ENCODE peak calls at places on chromosome 16, in ten cellular contexts. H, Z, F, N, X, R, B, E, W and K are unnamed samples.

GRCh38 chr16:74807052-74807646 is 32.5 kb upstream of the FA2H start:
- DNase-seq in H (no peak), Z (no peak), F (no peak), N (no peak), X (no peak), R (no peak), B (no peak), E (no peak), W (no peak), K (no peak)

GRCh38 chr16:23469814-23470213 is 16.8 kb upstream of the COG7 start:
- DNase-seq in H (peak; percentile 38), Z (peak; percentile 31), F (peak; percentile 54), N (no peak), X (no peak), R (no peak), B (no peak), E (no peak), W (no peak), K (no peak)

GRCh38 chr16:10220942-10221341 is 38.7 kb upstream of the GRIN2A start:
- DNase-seq in H (no peak), Z (no peak), F (no peak), N (no peak), X (no peak), R (no peak), B (no peak), E (no peak), W (no peak), K (no peak)

GRCh38 chr16:50526796-50527195 is 21.4 kb upstream of the NKD1 start:
- DNase-seq in H (no peak), Z (peak; percentile 50), F (peak; percentile 0), N (no peak), X (no peak), R (no peak), B (no peak), E (no peak), W (no peak), K (no peak)

GRCh38 chr16:65121870-65122723 is at the start of gene CDH11:
- DNase-seq in H (no peak), Z (peak; percentile 85), F (peak; percentile 38), N (peak; percentile 78), X (peak; percentile 49), R (no peak), B (peak; percentile 92), E (peak; percentile 25), W (no peak), K (peak; percentile 41)

GRCh38 chr16:68737046-68737729 is at the start of gene CDH1:
- DNase-seq in H (no peak), Z (peak; percentile 79), F (no peak), N (no peak), X (peak; percentile 93), R (no peak), B (peak; percentile 36), E (peak; percentile 97), W (peak; percentile 88), K (no peak)

GRCh38 chr16:1884155-1884760 is 12.3 kb upstream of the MEIOB start:
- DNase-seq in H (peak; percentile 71), Z (no peak), F (no peak), N (no peak), X (no peak), R (peak; percentile 63), B (no peak), E (no peak), W (no peak), K (no peak)

GRCh38 chr16:85622683-85623082 is 9.6 kb downstream of the GSE1 start:
- DNase-seq in H (no peak), Z (no peak), F (no peak), N (no peak), X (no peak), R (no peak), B (no peak), E (no peak), W (no peak), K (no peak)

GRCh38 chr16:15993946-15994665 is 44.7 kb downstream of the ABCC1 start:
- DNase-seq in H (no peak), Z (no peak), F (no peak), N (no peak), X (no peak), R (no peak), B (no peak), E (no peak), W (no peak), K (no peak)

GRCh38 chr16:14405611-14406537 is 224.2 kb downstream of the PARN start:
- DNase-seq in H (peak; percentile 59), Z (no peak), F (peak; percentile 40), N (peak; percentile 67), X (peak; percentile 66), R (peak; percentile 90), B (peak; percentile 36), E (peak; percentile 33), W (peak; percentile 78), K (no peak)
- H3K27ac ChIP-seq in H (peak overlapping the region; percentile 99), Z (peak overlapping the region; percentile 26), F (no peak overlapping the region), N (no peak overlapping the region), X (no peak overlapping the region), R (peak overlapping the region; percentile 77), B (no peak overlapping the region), E (no peak overlapping the region), W (peak overlapping the region; percentile 82), K (no peak overlapping the region)

DNA sequence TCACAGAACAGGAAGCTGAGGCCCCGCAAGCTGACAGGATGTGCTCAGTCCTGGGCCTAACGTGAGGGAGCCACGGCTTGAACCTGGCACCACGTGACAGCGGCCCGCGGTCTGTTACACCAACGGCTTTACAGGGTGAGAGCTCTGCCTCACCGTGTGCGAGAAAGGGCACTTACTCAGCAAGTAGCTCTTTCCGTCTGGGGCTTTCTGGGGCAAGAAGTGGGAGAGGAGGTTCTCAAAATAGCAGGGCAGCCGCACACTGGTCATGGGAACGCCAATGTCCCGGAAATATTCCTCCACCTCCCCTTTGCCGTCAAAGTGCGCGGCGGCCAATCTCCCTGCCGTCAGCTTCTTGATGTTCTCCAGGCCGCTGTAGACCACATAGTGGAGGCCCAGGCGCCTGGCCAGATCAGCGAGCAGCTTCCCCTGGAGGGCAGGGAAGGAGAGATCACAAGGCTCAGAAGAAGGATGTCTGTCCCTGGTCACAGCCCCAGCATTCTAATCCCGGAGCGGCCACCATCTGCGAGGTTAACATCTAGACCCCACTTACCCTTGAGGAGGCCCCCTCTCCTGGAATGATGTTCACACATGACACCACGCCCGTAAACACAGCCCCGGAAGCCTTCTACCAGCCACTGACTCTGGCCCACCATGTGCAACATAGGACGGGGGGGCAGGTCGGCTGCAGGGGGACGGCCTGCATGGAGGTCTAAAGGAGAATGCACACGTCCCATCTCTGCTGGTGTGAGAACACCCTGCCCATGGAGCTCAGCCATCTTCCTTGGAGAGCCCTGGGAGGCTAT is 8.2 kb downstream of the NMRAL1 start:
- DNase-seq in H (no peak), Z (peak; percentile 90), F (no peak), N (no peak), X (peak; percentile 75), R (no peak), B (no peak), E (peak; percentile 41), W (peak; percentile 60), K (no peak)
- TF ChIP-seq POLR2A in H (no peak), Z (no peak), F (no peak), N (no peak), X (no peak), R (no peak), B (no peak), E (no peak), W (peak; percentile 19), K (no peak)

GRCh38 chr16:8946544-8946943 is 17.2 kb downstream of the USP7 start:
- DNase-seq in H (no peak), Z (no peak), F (no peak), N (no peak), X (no peak), R (no peak), B (no peak), E (no peak), W (no peak), K (no peak)

GRCh38 chr16:8949536-8950418 is 13.9 kb downstream of the USP7 start:
- DNase-seq in H (no peak), Z (no peak), F (no peak), N (no peak), X (no peak), R (no peak), B (no peak), E (no peak), W (no peak), K (no peak)

GRCh38 chr16:8945626-8946296 is 17.9 kb downstream of the USP7 start:
- DNase-seq in H (no peak), Z (no peak), F (no peak), N (no peak), X (no peak), R (no peak), B (no peak), E (no peak), W (no peak), K (no peak)

GRCh38 chr16:8948831-8949230 is 14.9 kb downstream of the USP7 start:
- DNase-seq in H (no peak), Z (no peak), F (no peak), N (no peak), X (no peak), R (no peak), B (no peak), E (no peak), W (no peak), K (no peak)

DNA sequence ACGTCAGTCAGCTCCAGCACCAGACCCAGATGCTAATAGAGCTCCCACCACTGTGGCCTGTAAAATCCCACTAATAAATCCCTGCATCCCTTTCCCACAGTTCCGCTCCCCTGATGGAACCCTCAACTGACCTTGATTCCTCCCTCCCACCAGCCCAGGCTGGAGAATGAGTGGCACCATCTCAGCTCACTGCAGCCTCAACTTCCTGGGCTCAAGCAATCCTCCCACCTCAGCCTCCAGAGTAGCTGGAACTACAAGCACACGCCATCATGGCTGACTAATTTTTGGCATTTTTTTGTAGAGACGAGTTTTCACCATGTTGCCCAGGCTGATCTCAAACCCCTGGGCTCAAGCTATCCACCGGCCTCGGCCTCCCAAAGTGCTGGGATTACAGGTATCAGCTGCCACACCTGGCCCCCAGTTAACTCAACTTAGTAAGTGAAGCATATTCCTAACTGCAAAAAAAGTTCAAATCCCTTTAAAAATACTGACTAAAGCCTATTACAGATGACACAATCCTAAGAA is 15.6 kb downstream of the USP7 start:
- DNase-seq in H (no peak), Z (no peak), F (no peak), N (no peak), X (no peak), R (no peak), B (no peak), E (no peak), W (no peak), K (no peak)
- H3K4me3 ChIP-seq in H (no peak overlapping the region), Z (no peak overlapping the region), F (no peak overlapping the region), N (no peak overlapping the region), X (no peak overlapping the region), R (no peak overlapping the region), B (no peak overlapping the region), E (no peak overlapping the region), W (no peak overlapping the region), K (no peak overlapping the region)

DNA sequence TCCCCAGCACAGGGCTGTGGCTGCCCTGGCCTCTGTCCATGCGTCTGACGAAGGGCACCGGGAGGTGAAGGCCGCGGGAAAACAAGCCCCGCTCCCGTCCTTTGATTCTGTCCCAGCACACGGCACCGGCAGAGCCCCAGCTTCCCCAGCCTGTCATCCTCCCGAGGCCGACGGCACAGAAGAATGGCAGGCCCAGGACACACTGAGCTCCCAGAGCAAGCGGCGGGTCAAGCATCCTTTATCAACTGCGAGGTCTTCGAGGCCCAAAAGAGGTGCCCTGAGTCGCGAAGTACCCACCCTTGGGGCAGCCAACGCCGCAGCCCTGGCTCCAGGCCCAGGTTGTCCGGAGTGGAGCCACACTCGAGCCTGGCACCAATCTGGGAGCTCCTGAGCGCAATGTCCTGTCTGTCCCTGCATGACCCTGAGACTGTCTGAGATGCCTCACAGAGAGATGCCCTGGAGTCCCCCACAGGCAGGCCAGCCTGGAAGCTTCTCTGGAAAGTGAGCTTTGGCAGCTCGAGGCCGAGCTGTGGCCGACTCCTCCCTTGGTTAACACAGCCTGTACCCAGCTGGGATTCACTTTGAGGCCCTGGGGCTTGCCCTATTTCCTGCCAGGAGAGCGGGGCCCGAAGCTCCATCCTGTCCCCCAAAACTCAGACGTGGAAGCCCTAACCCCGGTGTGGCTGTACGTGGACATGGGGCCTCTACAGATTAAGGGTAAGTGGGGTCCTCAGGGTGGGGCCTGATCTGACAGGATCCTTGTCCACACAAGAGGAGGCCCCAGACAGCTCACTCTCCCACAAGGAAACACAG is 23.3 kb downstream of the SLC7A5 start:
- DNase-seq in H (no peak), Z (no peak), F (no peak), N (peak; percentile 65), X (no peak), R (no peak), B (no peak), E (no peak), W (peak; percentile 83), K (no peak)
- H3K27ac ChIP-seq in H (peak overlapping the region; percentile 97), Z (no peak overlapping the region), F (no peak overlapping the region), N (no peak overlapping the region), X (no peak overlapping the region), R (peak overlapping the region; percentile 98), B (no peak overlapping the region), E (peak overlapping the region; percentile 87), W (peak overlapping the region; percentile 75), K (no peak overlapping the region)